ENCODE peak calls at places on chromosomes 16 and 17, in four cellular contexts. Q, K, Y and G are unnamed samples.

GRCh38 chr17:46182961-46183360 is 10.3 kb downstream of the KANSL1 start:
- DNase-seq in Q (no peak), K (no peak), Y (no peak), G (no peak)

GRCh38 chr16:11016993-11017392 is 72.6 kb downstream of the CLEC16A start:
- DNase-seq in K (peak; percentile 78), Q (peak; percentile 84), Y (peak; percentile 51), G (no peak)

GRCh38 chr16:71230122-71230845 is at the start of gene HYDIN:
- DNase-seq in K (no peak), Y (no peak), Q (peak; percentile 93), G (peak; percentile 90)

GRCh38 chr17:16297367-16298139 is 55.7 kb downstream of the CENPV start:
- DNase-seq in K (no peak), Y (no peak), Q (no peak), G (no peak)

GRCh38 chr16:84774810-84775209 is 45.0 kb upstream of the CRISPLD2 start:
- DNase-seq in K (no peak), Y (peak; percentile 63), Q (peak; percentile 20), G (no peak)

GRCh38 chr17:80835816-80836657 is 155.6 kb upstream of the CHMP6 start:
- DNase-seq in Y (no peak), Q (no peak), K (no peak), G (no peak)

GRCh38 chr16:81313731-81314602 is 795 bp upstream of the GAN start:
- DNase-seq in K (no peak), Y (no peak), Q (no peak), G (no peak)

GRCh38 chr16:81511371-81511770 is 66.8 kb downstream of the CMIP start:
- DNase-seq in Y (no peak), K (no peak), Q (peak; percentile 20), G (no peak)

GRCh38 chr16:70163596-70163995 is 10.0 kb upstream of the CLEC18C start:
- DNase-seq in K (no peak), Q (no peak), Y (no peak), G (no peak)

GRCh38 chr17:78862073-78863023 is 21.7 kb upstream of the USP36 start:
- DNase-seq in K (peak; percentile 76), Q (peak; percentile 79), Y (peak; percentile 94), G (no peak)

GRCh38 chr17:4492762-4493561 is 5.7 kb upstream of the SPNS2 start:
- DNase-seq in Y (no peak), K (peak; percentile 70), Q (peak; percentile 55), G (peak; percentile 95)

GRCh38 chr17:80005360-80006338 is 30.0 kb downstream of the TBC1D16 start:
- DNase-seq in Y (no peak), Q (peak; percentile 82), K (peak; percentile 56), G (peak; percentile 61)

GRCh38 chr16:83733301-83733700 is 74.5 kb upstream of the HSBP1 start:
- DNase-seq in Y (no peak), Q (no peak), K (no peak), G (no peak)

GRCh38 chr17:81869221-81870154 is 1.6 kb downstream of the ARHGDIA start:
- DNase-seq in Y (peak; percentile 44), K (peak; percentile 33), Q (no peak), G (peak; percentile 71)

GRCh38 chr16:68298907-68299515 is 11.7 kb downstream of the SLC7A6OS start:
- DNase-seq in K (peak; percentile 38), Y (peak; percentile 31), Q (peak; percentile 45), G (no peak)

GRCh38 chr17:55845385-55845784 is 94.5 kb downstream of the PCTP start:
- DNase-seq in K (peak; percentile 39), Q (peak; percentile 20), Y (peak; percentile 13), G (peak; percentile 64)

GRCh38 chr16:67902831-67903230 is 9.8 kb downstream of the PSKH1 start:
- DNase-seq in K (no peak), Q (no peak), Y (no peak), G (no peak)

GRCh38 chr17:34797724-34798123 is 163.5 kb downstream of the CCT6B start:
- DNase-seq in Y (no peak), Q (peak; percentile 53), K (no peak), G (peak; percentile 63)

GRCh38 chr16:11312718-11313492 is 31.8 kb upstream of the PRM1 start:
- DNase-seq in Q (peak; percentile 44), K (peak; percentile 59), Y (peak; percentile 43), G (no peak)

GRCh38 chr17:81510798-81511549 is 1.6 kb downstream of the ACTG1 start:
- DNase-seq in K (no peak), Y (no peak), Q (no peak), G (no peak)

GRCh38 chr17:67602974-67603373 is 114.8 kb upstream of the NOL11 start:
- DNase-seq in Q (peak; percentile 15), Y (no peak), K (peak; percentile 53), G (no peak)

GRCh38 chr17:40605301-40605700 is 40.0 kb upstream of the CCR7 start:
- DNase-seq in K (no peak), Y (no peak), Q (no peak), G (no peak)

GRCh38 chr16:8845699-8846298 is 23.0 kb downstream of the CARHSP1 start:
- DNase-seq in K (no peak), Q (no peak), Y (no peak), G (no peak)

GRCh38 chr17:82858376-82859126 is 18.7 kb upstream of the ZNF750 start:
- DNase-seq in Q (peak; percentile 72), K (no peak), Y (no peak), G (no peak)

GRCh38 chr16:84088695-84089395 is 27.9 kb downstream of the MBTPS1 start:
- DNase-seq in Y (no peak), K (peak; percentile 44), Q (no peak), G (no peak)

GRCh38 chr17:40031706-40032105 is 16.5 kb downstream of the CSF3 start:
- DNase-seq in Y (no peak), Q (no peak), K (no peak), G (no peak)

GRCh38 chr16:78794581-78795300 is 695.3 kb downstream of the WWOX start:
- DNase-seq in K (no peak), Q (no peak), Y (no peak), G (no peak)

GRCh38 chr16:1408171-1408837 is 6.2 kb downstream of the UNKL start:
- DNase-seq in K (peak; percentile 95), Q (peak; percentile 97), Y (peak; percentile 94), G (peak; percentile 95)

GRCh38 chr16:30658731-30659506 is 688 bp downstream of the FBRS start:
- DNase-seq in Q (peak; percentile 87), K (peak; percentile 73), Y (peak; percentile 91), G (no peak)

GRCh38 chr17:63480826-63481487 is 4.1 kb downstream of the ACE start:
- DNase-seq in Y (no peak), Q (no peak), K (no peak), G (no peak)

GRCh38 chr16:29811170-29811895 is 660 bp upstream of the PRRT2 start:
- DNase-seq in Q (peak; percentile 87), Y (peak; percentile 98), K (peak; percentile 97), G (peak; percentile 81)

GRCh38 chr16:84593825-84594724 is 23.8 kb downstream of the COTL1 start:
- DNase-seq in Y (no peak), Q (no peak), K (peak; percentile 78), G (no peak)

GRCh38 chr16:78577597-78577996 is 478.1 kb downstream of the WWOX start:
- DNase-seq in Q (no peak), Y (no peak), K (no peak), G (no peak)

GRCh38 chr16:8173111-8173644 is 417.1 kb downstream of the TMEM114 start:
- DNase-seq in Q (peak; percentile 25), Y (no peak), K (peak; percentile 71), G (peak; percentile 75)

GRCh38 chr17:68461589-68461988 is 4.3 kb upstream of the WIPI1 start:
- DNase-seq in Y (no peak), Q (no peak), K (peak; percentile 45), G (no peak)

GRCh38 chr17:30372755-30373154 is 6.0 kb upstream of the CPD start:
- DNase-seq in Q (peak; percentile 75), K (no peak), Y (no peak), G (no peak)
- TF ChIP-seq CTCF in Q (peak; percentile 10), K (no peak), Y (no peak), G (no peak)

DNA sequence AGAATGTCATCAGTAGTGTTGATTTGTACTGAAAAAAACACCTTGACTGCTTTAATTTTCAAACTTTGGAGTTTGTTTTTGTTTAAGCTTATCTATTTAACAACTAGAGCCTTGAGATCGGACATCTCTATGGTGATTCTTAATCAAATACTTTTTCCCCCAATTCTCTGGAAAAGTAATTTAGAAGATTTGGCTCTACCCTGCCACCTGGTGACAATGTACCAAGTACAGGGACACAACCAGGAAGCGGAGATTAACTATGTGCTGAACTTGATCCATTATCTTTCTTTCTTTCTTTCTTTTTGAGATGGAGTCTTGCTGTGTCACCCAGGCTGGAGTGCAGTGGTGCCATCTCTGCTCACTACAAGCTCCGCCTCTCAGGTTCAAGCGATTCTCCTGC is 30.8 kb downstream of the USP43 start:
- DNase-seq in Y (no peak), Q (no peak), K (no peak), G (no peak)
- TF ChIP-seq CTCF in Y (no peak), Q (no peak), K (peak; percentile 30), G (peak; percentile 59)

GRCh38 chr16:85934210-85934609 is 35.2 kb downstream of the IRF8 start:
- DNase-seq in K (no peak), Y (no peak), Q (no peak), G (no peak)

GRCh38 chr16:85929259-85929704 is 30.3 kb downstream of the IRF8 start:
- DNase-seq in Q (no peak), Y (no peak), K (no peak), G (no peak)

GRCh38 chr16:85928411-85928820 is 29.5 kb downstream of the IRF8 start:
- DNase-seq in K (no peak), Q (no peak), Y (peak; percentile 43), G (no peak)

GRCh38 chr16:85930321-85930720 is 31.4 kb downstream of the IRF8 start:
- DNase-seq in Y (no peak), K (no peak), Q (no peak), G (no peak)

GRCh38 chr16:85931596-85932402 is 32.8 kb downstream of the IRF8 start:
- DNase-seq in Q (no peak), K (no peak), Y (no peak), G (no peak)
- TF ChIP-seq CTCF in Q (no peak), K (no peak), Y (no peak), G (no peak)

GRCh38 chr16:4936181-4936990 is 562 bp downstream of the PPL start:
- DNase-seq in Q (peak; percentile 49), Y (no peak), K (peak; percentile 38), G (no peak)
- TF ChIP-seq CTCF in Q (peak; percentile 63), Y (peak; percentile 7), K (no peak), G (no peak)

DNA sequence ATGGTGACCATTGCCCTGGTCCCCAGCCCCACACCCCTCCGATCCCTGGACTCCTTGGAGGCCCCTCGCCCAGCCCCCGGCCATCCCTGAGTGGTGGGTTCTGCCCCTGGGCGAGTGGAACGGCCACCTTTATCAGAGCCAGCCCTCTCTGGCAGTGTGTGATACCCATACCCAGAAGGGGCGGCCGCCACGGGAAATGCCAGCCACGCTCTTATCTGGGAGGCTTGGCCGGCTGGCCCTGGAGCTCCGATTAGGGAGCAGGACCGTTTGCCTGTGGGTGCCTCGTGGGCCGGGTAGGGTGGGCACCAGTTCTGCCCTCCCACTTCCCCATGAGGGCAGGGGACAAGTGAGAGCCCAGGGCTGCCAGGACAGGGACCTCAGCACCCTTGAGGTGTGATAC is 58.3 kb upstream of the ZC3H18 start:
- DNase-seq in Q (no peak), K (peak; percentile 71), Y (no peak), G (no peak)
- TF ChIP-seq CTCF in Q (no peak), K (no peak), Y (no peak), G (no peak)

GRCh38 chr16:23524886-23525285 is 14.6 kb upstream of the GGA2 start:
- DNase-seq in K (no peak), Q (no peak), Y (no peak), G (no peak)
- TF ChIP-seq CTCF in K (no peak), Q (no peak), Y (no peak), G (no peak)

GRCh38 chr17:51640108-51640622 is 379.8 kb downstream of the UTP18 start:
- DNase-seq in K (no peak), Y (no peak), Q (peak; percentile 59), G (no peak)
- TF ChIP-seq CTCF in K (no peak), Y (no peak), Q (no peak), G (peak; percentile 62)